ENCODE peak calls at places on chromosomes 13 and 19, in ten cellular contexts. T is stomach, P is prostate gland, V is endothelial cell of umbilical vein, D is body of pancreas, W is uterus, E is adrenal gland, Y is tibial nerve, M is esophagus squamous epithelium, U is breast epithelium. Q is an unnamed sample. For H3K9me3, the result is how much of the 10 kb centered on the place peaks cover.

GRCh38 chr19:797528-798414 is 519 bp downstream of the PTBP1 start:
- DNase-seq in W (peak), P (peak), M (peak), E (peak), Y (peak), D (peak), V (peak), T (peak), U (peak), Q (peak)

GRCh38 chr19:13022859-13023636 is 27.8 kb downstream of the NFIX start:
- DNase-seq in U (peak), E (peak), Y (peak), P (peak), T (peak), W (peak), V (peak), M (no peak), D (peak), Q (peak)

GRCh38 chr19:1001538-1002166 is 1.4 kb downstream of the GRIN3B start:
- DNase-seq in T (peak), D (peak), V (peak), Y (no peak), U (no peak), W (no peak), E (no peak), P (no peak), M (no peak), Q (peak)

GRCh38 chr13:110371550-110372465 is 64.7 kb downstream of the COL4A2 start:
- DNase-seq in E (no peak), W (peak), V (peak), D (no peak), T (no peak), Y (no peak), U (no peak), M (no peak), P (no peak), Q (no peak)

GRCh38 chr13:44912617-44913016 is 76.7 kb downstream of the NUFIP1 start:
- DNase-seq in E (no peak), W (no peak), D (no peak), T (no peak), U (no peak), Y (no peak), V (no peak), P (no peak), M (no peak), Q (no peak)

GRCh38 chr19:2732883-2733282 is 6.9 kb downstream of the SLC39A3 start:
- DNase-seq in Y (no peak), M (no peak), W (no peak), D (no peak), P (no peak), V (no peak), T (no peak), U (no peak), E (no peak), Q (no peak)

GRCh38 chr19:18765224-18765623 is 25.9 kb downstream of the COMP start:
- DNase-seq in T (no peak), U (no peak), P (no peak), E (no peak), W (no peak), V (no peak), M (no peak), D (no peak), Y (no peak), Q (no peak)

GRCh38 chr19:28934626-28935025 is 278.3 kb downstream of the UQCRFS1 start:
- DNase-seq in U (no peak), E (no peak), Y (no peak), T (no peak), D (no peak), P (no peak), V (no peak), M (no peak), W (no peak), Q (no peak)

GRCh38 chr19:45615795-45616708 is 14.0 kb upstream of the GPR4 start:
- DNase-seq in V (peak), U (peak), E (peak), T (peak), D (peak), Y (peak), W (peak), M (no peak), P (peak), Q (peak)

GRCh38 chr13:112849500-112849899 is 119.5 kb upstream of the MCF2L start:
- DNase-seq in V (peak), M (no peak), Y (no peak), W (peak), D (no peak), P (no peak), E (no peak), T (no peak), U (no peak), Q (no peak)

GRCh38 chr19:45960595-45961235 is 12.9 kb downstream of the NOVA2 start:
- DNase-seq in W (no peak), V (no peak), T (no peak), U (no peak), P (no peak), Y (no peak), D (no peak), E (no peak), M (no peak), Q (no peak)

GRCh38 chr19:48719263-48720171 is at the start of gene MAMSTR:
- DNase-seq in U (no peak), D (peak), T (no peak), W (peak), P (no peak), V (no peak), Y (no peak), E (peak), M (no peak), Q (peak)

GRCh38 chr13:42279080-42279479 is 7.1 kb downstream of the AKAP11 start:
- DNase-seq in W (no peak), E (no peak), T (no peak), Y (no peak), V (no peak), U (no peak), D (no peak), P (no peak), M (no peak), Q (no peak)

GRCh38 chr19:44585371-44586141 is 27.8 kb upstream of the IGSF23 start:
- DNase-seq in Y (no peak), U (no peak), D (no peak), M (no peak), T (no peak), E (peak), P (no peak), V (peak), W (no peak), Q (no peak)

GRCh38 chr13:19864018-19864338 is 529 bp upstream of the ZMYM5 start:
- DNase-seq in M (peak), T (peak), V (peak), W (peak), D (peak), P (peak), Y (peak), U (peak), E (peak), Q (peak)

GRCh38 chr19:48878219-48879024 is 6.2 kb downstream of the PPP1R15A start:
- DNase-seq in Y (no peak), T (peak), P (no peak), D (no peak), E (peak), M (no peak), U (no peak), V (peak), W (no peak), Q (peak)

GRCh38 chr13:111526922-111527321 is 206.5 kb downstream of the TEX29 start:
- DNase-seq in T (no peak), W (no peak), M (no peak), D (no peak), E (no peak), V (no peak), P (no peak), Y (no peak), U (no peak), Q (no peak)

GRCh38 chr13:98482476-98483444 is 94.1 kb downstream of the STK24 start:
- DNase-seq in P (peak), M (no peak), D (peak), V (peak), Y (peak), W (no peak), T (peak), E (peak), U (peak), Q (peak)

GRCh38 chr19:5645409-5645808 is 22.5 kb downstream of the SAFB start:
- DNase-seq in E (no peak), V (no peak), P (no peak), U (no peak), T (no peak), W (no peak), Y (no peak), M (no peak), D (no peak), Q (no peak)

GRCh38 chr13:75919660-75920199 is 283.6 kb downstream of the LMO7 start:
- DNase-seq in M (no peak), D (no peak), V (no peak), T (no peak), E (no peak), U (no peak), Y (no peak), P (no peak), W (no peak), Q (no peak)

GRCh38 chr19:43767316-43767715 is 12.6 kb upstream of the SMG9 start:
- DNase-seq in Y (no peak), D (no peak), V (no peak), T (no peak), E (no peak), P (no peak), W (no peak), U (no peak), M (no peak), Q (no peak)

GRCh38 chr19:50797429-50798115 is 7.4 kb downstream of the ACP4 start:
- DNase-seq in U (no peak), P (no peak), M (no peak), D (no peak), E (no peak), W (no peak), T (no peak), Y (no peak), V (no peak), Q (no peak)

GRCh38 chr19:50796128-50796633 is 6.0 kb downstream of the ACP4 start:
- DNase-seq in W (no peak), T (no peak), M (no peak), U (no peak), P (no peak), V (no peak), E (no peak), D (no peak), Y (no peak), Q (no peak)

GRCh38 chr19:50796634-50797428 is 6.6 kb downstream of the ACP4 start:
- DNase-seq in M (no peak), U (no peak), T (no peak), E (no peak), V (no peak), W (no peak), D (no peak), Y (no peak), P (no peak), Q (no peak)

GRCh38 chr19:50798943-50799851 is 9.0 kb downstream of the ACP4 start:
- DNase-seq in M (no peak), D (no peak), U (no peak), Y (no peak), W (no peak), P (no peak), T (no peak), V (no peak), E (no peak), Q (no peak)

GRCh38 chr19:50798116-50798942 is 8.1 kb downstream of the ACP4 start:
- DNase-seq in W (no peak), V (no peak), Y (no peak), P (no peak), T (no peak), D (no peak), U (no peak), M (no peak), E (no peak), Q (no peak)
- TF ChIP-seq POLR2A in W (no peak), V (no peak), Y (no peak), P (no peak), T (no peak), D (no peak), U (no peak), M (no peak), E (no peak), Q (no peak)

DNA sequence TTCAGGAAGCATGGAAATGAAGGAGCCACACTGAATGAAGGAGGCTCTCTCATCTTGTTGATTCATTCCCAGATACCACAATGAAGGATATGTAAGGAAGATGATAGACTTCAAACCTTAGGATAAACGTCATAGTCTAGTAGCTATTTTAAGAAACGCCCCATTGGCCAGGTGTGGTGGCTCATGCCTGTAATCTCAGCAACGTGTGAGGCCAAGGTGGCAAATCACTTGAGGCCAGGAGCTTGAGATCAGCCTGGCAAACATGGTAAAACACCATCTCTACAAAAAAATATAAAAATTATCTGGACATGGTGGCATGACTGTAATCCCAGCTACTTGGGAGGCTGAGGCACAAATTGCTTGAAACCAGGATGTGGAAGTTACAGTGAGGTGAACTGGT is 17.1 kb upstream of the ZNF841 start:
- DNase-seq in D (no peak), T (no peak), U (no peak), E (no peak), P (no peak), V (no peak), Y (no peak), M (no peak), W (no peak), Q (no peak)
- H3K9me3 ChIP-seq in D (half or more), T (half or more), U (half or more), E (half or more), P (under half), V (under half), Y (under half), M (under half), W (under half), Q (half or more)

GRCh38 chr13:93233997-93234416 is 7.4 kb downstream of the GPC6 start:
- DNase-seq in E (no peak), W (no peak), P (no peak), Y (no peak), D (no peak), T (no peak), V (no peak), U (no peak), M (no peak), Q (no peak)
- TF ChIP-seq CTCF in E (no peak), W (no peak), P (no peak), Y (no peak), D (no peak), T (no peak), V (no peak), U (no peak), M (no peak), Q (no peak)

DNA sequence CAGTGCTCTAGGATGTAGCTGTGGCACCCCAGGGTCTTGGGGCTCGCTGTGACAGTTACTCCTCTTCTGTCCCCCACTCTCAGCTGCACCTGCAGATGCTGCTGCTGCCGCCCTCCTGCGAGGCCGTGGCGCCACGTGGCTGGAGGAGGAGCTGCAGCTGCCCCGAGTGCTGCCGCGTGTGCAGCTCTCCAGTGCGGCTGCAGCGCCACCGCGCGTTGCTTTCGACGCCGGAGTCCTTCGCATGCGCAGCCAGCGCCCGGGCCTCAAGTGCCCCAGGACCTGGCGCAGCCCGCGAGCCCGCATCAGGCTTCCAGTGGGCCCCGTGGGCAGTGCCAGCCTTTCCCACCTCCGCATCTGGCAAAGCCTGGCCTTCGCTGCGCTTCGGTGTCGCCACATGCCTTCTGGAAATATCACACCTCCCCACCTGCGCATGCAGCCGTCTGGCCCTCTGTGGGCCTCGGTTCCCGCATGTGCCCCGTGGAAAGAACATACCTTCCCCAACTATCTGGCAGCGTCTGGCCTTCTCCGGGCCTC is 692 bp upstream of the ZNF580 start:
- DNase-seq in M (no peak), U (peak), Y (no peak), D (peak), W (no peak), E (peak), P (peak), V (peak), T (peak), Q (peak)
- TF ChIP-seq POLR2A in M (no peak), U (no peak), Y (no peak), D (no peak), W (no peak), E (no peak), P (no peak), V (no peak), T (no peak), Q (no peak)

DNA sequence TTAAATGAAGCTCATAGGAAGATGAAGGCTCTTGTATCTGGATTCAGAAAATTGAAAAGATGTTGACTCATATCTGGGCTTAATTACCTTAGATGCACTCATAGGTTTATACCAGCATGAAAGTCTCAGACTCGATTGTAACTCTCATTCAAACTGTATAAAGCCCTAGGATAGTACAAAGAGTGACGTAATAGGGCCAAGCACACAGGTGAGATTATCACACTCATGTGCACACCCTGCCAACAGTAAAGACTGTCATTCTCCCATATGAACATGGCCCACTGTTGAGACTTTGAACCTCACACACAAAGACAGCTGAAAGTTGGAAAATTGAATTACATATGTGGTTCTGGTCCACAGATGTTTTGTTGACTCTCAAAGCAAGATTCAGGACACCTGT is 18.0 kb upstream of the ZNF723 start:
- DNase-seq in D (no peak), Y (no peak), U (no peak), T (no peak), M (no peak), E (no peak), V (no peak), W (no peak), P (no peak), Q (no peak)
- H3K9me3 ChIP-seq in D (under half), Y (under half), U (under half), T (under half), M (under half), E (under half), V (under half), W (under half), P (under half), Q (under half)

DNA sequence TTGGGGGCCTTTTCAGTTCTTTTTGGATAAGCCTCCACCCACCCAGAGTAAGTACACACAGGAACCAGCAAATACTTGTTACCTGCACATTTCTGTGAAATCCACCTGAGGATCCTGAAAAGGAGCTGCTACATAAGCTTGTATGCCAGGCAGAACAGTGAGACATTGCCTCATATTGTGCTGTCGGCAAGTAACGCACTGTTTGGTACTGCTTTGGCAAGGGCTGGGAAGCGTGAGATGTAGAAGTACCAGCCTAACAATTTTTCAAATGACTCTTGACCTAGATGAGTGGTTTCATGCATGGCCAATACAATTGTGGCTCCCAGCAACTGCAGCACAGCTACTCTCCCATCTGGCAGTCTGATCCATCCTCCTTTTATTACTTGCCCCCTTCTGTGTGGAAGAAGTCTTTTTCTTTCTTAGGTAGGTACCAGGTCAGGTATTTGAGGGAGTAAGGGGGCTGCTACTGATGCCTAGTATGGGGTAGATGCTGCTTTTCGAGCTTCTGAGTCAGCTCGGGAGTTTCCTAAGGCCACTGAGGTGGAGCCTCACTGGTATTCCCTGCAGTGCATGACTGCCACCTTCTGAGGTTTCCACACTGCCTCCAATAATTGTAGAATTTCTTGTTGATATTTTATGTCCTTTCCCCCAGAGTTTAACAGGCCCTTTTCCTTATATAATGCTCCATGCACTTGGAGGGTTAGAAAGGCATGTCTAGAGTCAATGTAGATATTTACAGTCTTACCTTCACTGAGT is 52.2 kb downstream of the ZNF737 start:
- DNase-seq in U (no peak), V (no peak), E (no peak), M (no peak), W (no peak), P (no peak), D (no peak), T (no peak), Y (no peak), Q (no peak)
- TF ChIP-seq CTCF in U (no peak), V (no peak), E (no peak), M (no peak), W (peak), P (no peak), D (no peak), T (no peak), Y (no peak), Q (no peak)

GRCh38 chr19:40400521-40400920 is 10.5 kb upstream of the HIPK4 start:
- DNase-seq in Y (no peak), V (no peak), T (no peak), P (no peak), M (no peak), W (no peak), U (no peak), D (no peak), E (peak), Q (no peak)

GRCh38 chr19:40398417-40399056 is 8.6 kb upstream of the HIPK4 start:
- DNase-seq in W (peak), U (peak), D (no peak), T (peak), M (no peak), Y (no peak), V (peak), P (peak), E (peak), Q (no peak)

GRCh38 chr19:40397568-40397906 is 7.6 kb upstream of the HIPK4 start:
- DNase-seq in W (no peak), V (no peak), D (no peak), Y (no peak), U (no peak), M (no peak), T (no peak), E (no peak), P (no peak), Q (no peak)

GRCh38 chr19:40407714-40408600 is 5.2 kb downstream of the PRX start:
- DNase-seq in U (no peak), M (no peak), E (no peak), D (no peak), V (no peak), Y (no peak), W (no peak), P (no peak), T (no peak), Q (no peak)

DNA sequence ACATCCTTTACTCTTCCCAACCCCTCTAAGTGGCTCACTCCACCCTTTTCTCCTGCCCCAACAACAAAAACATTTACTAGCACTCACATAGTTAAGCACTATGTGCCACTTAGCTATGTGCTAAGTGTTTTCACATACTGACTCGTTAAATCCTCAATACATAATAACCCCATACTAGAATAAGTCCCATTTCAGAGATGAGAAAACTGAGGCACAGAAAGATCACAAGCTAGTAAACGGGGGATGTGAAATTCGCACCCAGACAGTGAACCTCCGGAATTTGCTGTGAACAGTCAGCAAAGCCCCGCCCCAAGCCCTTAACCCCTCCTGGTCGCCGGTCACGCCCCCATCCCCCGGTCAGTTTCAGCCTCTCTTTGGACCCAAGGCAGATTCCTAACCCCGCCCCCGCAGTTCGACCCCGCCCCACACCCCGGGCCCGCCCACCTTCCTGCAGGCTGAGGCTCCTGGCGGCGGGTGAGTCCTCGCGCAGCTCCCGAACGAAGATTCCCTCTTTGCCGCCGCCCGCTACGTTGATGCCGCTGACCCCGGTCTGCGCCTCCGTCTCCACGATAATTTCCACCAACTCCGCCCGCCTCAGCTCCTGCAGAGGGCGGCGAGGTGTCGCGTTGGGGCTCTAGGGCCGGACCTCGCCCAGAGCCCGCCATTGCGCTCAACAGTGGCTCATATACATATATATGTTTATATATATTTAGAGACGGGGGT is 9.8 kb downstream of the PRX start:
- DNase-seq in W (peak), D (peak), Y (peak), E (peak), V (peak), P (peak), M (peak), U (peak), T (peak), Q (peak)
- TF ChIP-seq POLR2A in W (no peak), D (no peak), Y (peak), E (peak), V (no peak), P (peak), M (no peak), U (no peak), T (no peak), Q (no peak)

Q was measured in heart left ventricle.